ENCODE peak calls at places on chromosome 19, in five cellular contexts. V is cardiac fibroblast; H is H9; D is CD4-positive, alpha-beta T cell; L is AG09319. X is an unnamed sample.

GRCh38 chr19:45587873-45588272 is 3.3 kb upstream of the OPA3 start:
- DNase-seq in L (no peak), H (no peak), D (no peak), V (no peak), X (no peak)

GRCh38 chr19:53424968-53425597 is 6.7 kb upstream of the ZNF761 start:
- DNase-seq in D (peak; percentile 70), H (peak; percentile 87), L (peak; percentile 19), V (peak; percentile 77), X (peak; percentile 45)

GRCh38 chr19:3006075-3006767 is 22.9 kb downstream of the TLE2 start:
- DNase-seq in V (no peak), D (no peak), L (no peak), H (peak; percentile 99), X (no peak)

GRCh38 chr19:39599116-39599515 is 3.2 kb upstream of the LGALS13 start:
- DNase-seq in D (no peak), L (no peak), H (no peak), V (peak; percentile 17), X (peak; percentile 25)

GRCh38 chr19:10020851-10021250 is 7.6 kb downstream of the RDH8 start:
- DNase-seq in L (no peak), D (no peak), V (no peak), H (no peak), X (no peak)

GRCh38 chr19:3324405-3324856 is 42.0 kb upstream of the NFIC start:
- DNase-seq in D (peak; percentile 81), L (no peak), V (peak; percentile 26), H (peak; percentile 73), X (peak; percentile 77)

GRCh38 chr19:47187023-47187655 is 43.9 kb downstream of the BBC3 start:
- DNase-seq in L (no peak), D (peak; percentile 43), H (no peak), V (no peak), X (peak; percentile 53)

GRCh38 chr19:12681074-12681987 is at the start of gene DHPS:
- DNase-seq in H (peak; percentile 98), V (peak; percentile 99), D (peak; percentile 84), L (peak; percentile 95), X (peak; percentile 95)

GRCh38 chr19:34454685-34455084 is 26.5 kb downstream of the UBA2 start:
- DNase-seq in D (no peak), L (no peak), V (no peak), H (no peak), X (no peak)
- TF ChIP-seq CTCF in D (no peak), L (no peak), V (no peak), H (no peak), X (no peak)

DNA sequence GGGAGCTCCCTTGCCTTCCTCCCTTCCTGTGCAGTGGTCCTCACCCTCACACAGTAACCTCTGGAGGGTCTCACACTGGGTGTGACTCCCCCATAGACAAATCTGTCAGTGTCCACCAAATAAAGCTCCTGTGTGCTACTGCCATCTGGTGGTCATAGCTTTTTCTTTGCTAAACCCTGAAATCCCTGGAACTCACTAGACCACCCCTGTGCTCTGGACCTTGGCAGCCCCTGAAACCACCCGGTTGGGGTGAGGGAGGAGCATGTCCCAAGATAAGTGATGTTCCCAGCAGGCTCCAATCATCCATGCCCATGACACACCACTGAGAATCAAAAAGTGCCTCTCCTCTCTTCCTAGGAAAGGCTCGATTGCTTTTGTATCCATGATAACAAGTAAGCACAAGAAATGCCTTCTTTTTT is 6.5 kb upstream of the HSD17B14 start:
- DNase-seq in H (peak; percentile 71), V (peak; percentile 68), D (peak; percentile 39), L (no peak), X (peak; percentile 67)
- TF ChIP-seq CTCF in H (peak; percentile 87), V (peak; percentile 85), D (peak; percentile 77), L (peak; percentile 77), X (peak; percentile 56)

GRCh38 chr19:15469513-15470297 is 5.4 kb upstream of the RASAL3 start:
- DNase-seq in D (no peak), V (no peak), L (no peak), H (peak; percentile 59), X (no peak)
- TF ChIP-seq CTCF in D (no peak), V (no peak), L (no peak), H (no peak), X (no peak)

DNA sequence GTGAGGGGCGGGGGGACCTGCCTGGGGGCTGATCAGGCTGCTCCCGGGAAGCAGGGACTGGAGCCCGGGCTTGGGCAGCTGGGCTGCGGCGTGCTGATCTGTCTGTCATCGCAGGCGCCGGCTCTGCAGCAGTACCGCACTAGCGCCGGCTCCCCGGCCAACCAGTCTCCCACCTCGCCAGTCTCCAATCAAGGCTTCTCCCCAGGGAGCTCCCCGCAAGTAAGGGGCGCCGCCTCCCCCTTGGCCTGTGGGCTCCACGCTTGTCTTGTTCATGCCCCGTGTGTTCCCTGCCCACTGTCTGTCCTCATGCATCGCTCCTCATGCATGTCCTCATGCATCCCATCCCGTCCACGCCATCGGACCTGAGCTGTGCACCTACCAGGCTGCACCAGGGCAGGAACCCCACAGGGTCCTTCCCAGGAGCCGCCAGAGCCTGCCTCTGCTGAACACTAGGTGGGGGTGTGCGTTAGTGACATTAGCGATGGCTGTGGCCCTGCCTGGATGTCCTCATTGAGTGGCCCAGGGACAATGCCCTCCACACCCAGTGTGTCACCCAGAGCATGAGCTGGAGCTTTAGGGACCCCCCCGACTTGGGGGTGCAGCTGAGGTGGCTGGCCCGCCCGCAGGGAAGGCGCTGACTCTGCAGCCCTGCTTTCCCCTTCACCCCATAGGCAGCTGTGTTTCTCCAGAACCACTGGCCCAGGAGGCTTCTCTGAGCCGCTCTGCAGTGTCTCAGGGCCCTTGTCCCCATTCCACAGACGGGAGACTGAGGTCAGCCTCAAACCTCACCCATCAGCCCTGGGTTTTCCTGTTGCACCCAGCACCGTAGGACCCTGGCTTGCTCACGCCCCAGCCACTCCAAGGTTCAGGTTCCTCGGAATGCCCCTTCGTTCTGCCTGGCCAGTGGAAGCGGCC is 19.5 kb downstream of the COMP start:
- DNase-seq in D (no peak), V (no peak), L (no peak), H (peak; percentile 62), X (no peak)
- TF ChIP-seq CTCF in D (no peak), V (peak; percentile 15), L (no peak), H (peak; percentile 69), X (peak; percentile 9)

GRCh38 chr19:40616178-40616577 is 15.0 kb downstream of the LTBP4 start:
- DNase-seq in D (no peak), L (no peak), V (no peak), H (no peak), X (no peak)

GRCh38 chr19:40619333-40620160 is 18.4 kb downstream of the LTBP4 start:
- DNase-seq in D (no peak), H (no peak), V (no peak), L (no peak), X (no peak)

GRCh38 chr19:40617961-40618360 is 16.8 kb downstream of the LTBP4 start:
- DNase-seq in L (no peak), H (no peak), V (no peak), D (no peak), X (no peak)

GRCh38 chr19:40614595-40615411 is 13.6 kb downstream of the LTBP4 start:
- DNase-seq in D (peak; percentile 81), L (peak; percentile 94), H (peak; percentile 92), V (peak; percentile 98), X (peak; percentile 82)

DNA sequence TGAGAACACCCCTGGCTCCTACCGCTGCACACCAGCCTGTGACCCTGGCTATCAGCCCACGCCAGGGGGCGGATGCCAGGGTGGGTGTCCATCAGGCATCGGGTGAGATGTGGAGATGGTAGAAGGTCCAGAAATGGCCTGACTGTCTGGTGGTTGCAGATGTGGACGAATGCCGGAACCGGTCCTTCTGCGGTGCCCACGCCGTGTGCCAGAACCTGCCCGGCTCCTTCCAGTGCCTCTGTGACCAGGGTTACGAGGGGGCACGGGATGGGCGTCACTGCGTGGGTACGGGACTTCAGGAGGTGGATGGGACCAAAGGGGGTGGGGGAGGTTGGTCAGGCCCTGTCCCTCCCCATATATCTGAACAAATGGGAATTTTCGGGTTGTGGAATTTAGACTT is 15.8 kb downstream of the LTBP4 start:
- DNase-seq in V (no peak), H (no peak), D (no peak), L (no peak), X (no peak)
- TF ChIP-seq CTCF in V (no peak), H (no peak), D (no peak), L (no peak), X (no peak)

DNA sequence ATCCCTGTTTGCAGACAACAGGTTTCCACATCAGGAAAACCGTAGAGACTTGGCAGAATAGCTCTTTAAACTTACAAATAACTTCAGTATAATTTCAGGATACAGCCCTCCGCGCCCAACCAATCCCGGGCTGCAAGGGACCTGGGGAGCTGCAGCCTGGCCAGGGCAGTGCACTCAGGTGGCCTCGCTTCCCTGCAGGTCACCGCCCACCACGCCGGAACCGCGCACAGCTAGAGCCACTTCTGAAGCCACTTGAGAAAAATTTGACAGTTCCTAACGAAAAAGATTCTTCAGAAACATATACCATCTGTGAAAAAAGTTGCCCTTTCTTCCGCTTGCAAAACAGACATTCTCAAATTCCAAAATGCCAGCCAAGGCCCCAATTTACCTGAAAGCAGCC is 11.1 kb downstream of the ZNF91 start:
- DNase-seq in H (no peak), D (no peak), V (no peak), L (no peak), X (no peak)
- TF ChIP-seq CTCF in H (no peak), D (no peak), V (no peak), L (no peak), X (no peak)

DNA sequence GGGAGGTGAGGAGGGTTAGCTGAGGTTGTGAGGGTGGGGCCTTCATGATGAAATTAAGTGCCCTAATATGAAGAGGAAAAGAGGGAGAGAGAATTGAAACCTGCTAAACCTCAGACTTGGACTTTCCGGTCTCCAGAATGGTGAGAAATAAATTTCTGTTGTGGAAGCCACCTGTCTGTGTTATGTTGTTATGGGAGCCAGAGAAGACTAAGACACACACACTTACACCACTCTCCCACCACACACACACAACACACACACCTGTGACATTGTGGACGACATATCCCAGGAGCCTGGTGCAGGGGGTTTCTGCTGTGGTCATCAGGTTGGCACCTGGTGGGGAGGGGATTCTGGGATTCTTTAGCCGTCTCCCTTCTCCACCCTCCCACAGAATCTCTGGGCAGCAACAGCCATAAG is 14.0 kb downstream of the KLK4 start:
- DNase-seq in D (no peak), V (no peak), H (no peak), L (no peak), X (no peak)
- TF ChIP-seq CTCF in D (no peak), V (no peak), H (no peak), L (no peak), X (no peak)

DNA sequence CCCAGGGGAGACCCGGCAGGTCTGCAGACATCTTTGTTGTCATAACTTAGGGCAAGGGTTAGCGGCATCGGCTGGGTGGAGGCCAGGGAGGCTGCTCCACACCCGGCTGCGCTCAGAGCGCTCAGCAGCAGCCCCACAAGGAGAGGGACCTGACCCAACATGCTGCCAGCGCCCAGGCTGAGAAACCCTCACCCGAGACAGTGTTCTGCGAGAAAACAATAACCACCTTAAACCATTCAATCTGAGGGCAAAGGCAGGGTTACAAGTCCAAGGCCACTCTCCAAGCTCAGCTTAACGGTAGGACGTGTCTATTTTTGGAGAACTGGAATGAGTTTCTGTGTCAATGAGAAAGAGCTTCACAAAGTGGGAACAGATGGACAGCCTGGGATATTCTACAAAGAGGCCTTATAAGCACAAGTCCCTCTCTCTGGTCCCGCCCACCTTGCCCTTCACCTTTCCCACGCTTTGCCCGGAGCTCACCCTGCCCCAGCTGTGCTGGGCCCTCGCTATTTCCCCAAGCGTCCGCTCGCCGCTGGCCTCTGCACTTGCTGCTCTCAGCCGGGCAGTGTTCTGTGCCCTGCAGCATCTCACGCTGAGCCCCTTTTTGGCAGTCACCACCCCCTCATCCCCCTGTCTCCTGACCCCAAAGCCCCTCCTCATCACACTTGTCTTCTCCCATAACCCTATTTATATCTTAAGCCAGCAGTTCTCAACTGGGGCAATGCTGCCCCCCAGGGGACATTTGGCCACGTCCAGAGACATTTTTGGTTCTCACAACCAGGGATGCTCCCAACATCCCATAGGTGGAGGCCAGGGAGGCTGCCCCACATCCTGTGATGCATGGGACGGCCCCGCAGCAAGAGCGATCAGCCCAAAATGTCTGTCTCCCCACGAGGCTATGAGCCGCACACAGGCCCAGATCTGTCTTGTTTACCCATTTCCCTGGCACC is 17.6 kb downstream of the PPP1R12C start:
- DNase-seq in L (no peak), D (no peak), V (no peak), H (peak; percentile 67), X (no peak)
- TF ChIP-seq CTCF in L (no peak), D (no peak), V (no peak), H (peak; percentile 57), X (no peak)

X was measured in GM13976.